ENCODE peak calls at places on chromosomes 11 and 22, in five cellular contexts. K is heart left ventricle; Y is CD4-positive, CD25-positive, alpha-beta regulatory T cell; J is A549; F is BJ. P is an unnamed sample.
A peak's percentile ranks its signal among the peaks of the same experiment; 100 is the strongest.

GRCh38 chr11:8168485-8169257 is at the start of gene RIC3:
- DNase-seq in Y (peak; percentile 46), F (no peak), K (no peak), J (peak; percentile 29), P (no peak)

GRCh38 chr11:3095712-3096361 is 38.6 kb upstream of the CARS1 start:
- DNase-seq in Y (no peak), K (no peak), J (no peak), F (peak; percentile 69), P (peak; percentile 60)

GRCh38 chr11:27646051-27646818 is 54.0 kb downstream of the BDNF start:
- DNase-seq in K (no peak), Y (no peak), J (no peak), F (no peak), P (no peak)

GRCh38 chr11:7321708-7322448 is 70.2 kb downstream of the SYT9 start:
- DNase-seq in K (no peak), J (no peak), Y (no peak), F (no peak), P (no peak)

GRCh38 chr22:35357883-35358621 is 22.8 kb upstream of the HMOX1 start:
- DNase-seq in F (no peak), K (no peak), J (peak; percentile 52), Y (no peak), P (peak; percentile 98)

GRCh38 chr11:121615506-121615905 is 162.7 kb upstream of the SORL1-AS1 start:
- DNase-seq in K (no peak), F (no peak), Y (no peak), J (no peak), P (peak; percentile 48)

GRCh38 chr11:62566247-62566646 is 7.4 kb downstream of the EEF1G start:
- DNase-seq in F (no peak), J (no peak), Y (no peak), K (no peak), P (no peak)

GRCh38 chr11:61782841-61783240 is 9.6 kb downstream of the TMEM258 start:
- DNase-seq in K (peak; percentile 29), J (no peak), Y (no peak), F (no peak), P (no peak)

GRCh38 chr22:45314054-45314721 is 4.5 kb downstream of the FAM118A start:
- DNase-seq in K (no peak), F (no peak), Y (no peak), J (no peak), P (no peak)
- H3K4me3 ChIP-seq in K (no peak overlapping the region), F (no peak overlapping the region), Y (peak overlapping the region; percentile 52), J (no peak overlapping the region), P (no peak overlapping the region)

GRCh38 chr11:1747753-1748466 is 2.5 kb downstream of the IFITM10 start:
- DNase-seq in K (no peak), Y (no peak), F (no peak), J (no peak), P (no peak)
- H3K4me3 ChIP-seq in K (peak overlapping the region; percentile 30), Y (no peak overlapping the region), F (no peak overlapping the region), J (no peak overlapping the region), P (no peak overlapping the region)

DNA sequence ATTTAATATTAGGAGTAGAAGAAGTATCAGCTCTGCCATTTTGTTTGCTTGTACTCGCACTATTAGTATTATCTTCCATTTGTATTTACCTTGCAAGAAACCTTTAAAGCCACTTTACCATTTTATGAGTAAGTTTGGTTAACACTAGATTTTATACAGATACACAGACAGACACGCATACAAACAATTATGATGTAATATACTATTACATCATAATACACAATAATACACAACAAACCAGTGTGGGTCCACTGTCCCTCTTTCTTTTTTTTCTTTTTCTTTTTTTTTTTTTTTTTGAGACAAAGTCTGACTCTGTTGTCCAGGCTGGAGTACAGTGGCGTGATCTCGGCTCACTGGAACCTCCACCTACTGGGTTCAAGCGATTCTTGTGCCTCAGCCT is 170.3 kb upstream of the NARS2 start:
- DNase-seq in K (no peak), F (no peak), J (no peak), Y (no peak), P (no peak)
- H3K4me3 ChIP-seq in K (no peak overlapping the region), F (no peak overlapping the region), J (no peak overlapping the region), Y (no peak overlapping the region), P (no peak overlapping the region)

DNA sequence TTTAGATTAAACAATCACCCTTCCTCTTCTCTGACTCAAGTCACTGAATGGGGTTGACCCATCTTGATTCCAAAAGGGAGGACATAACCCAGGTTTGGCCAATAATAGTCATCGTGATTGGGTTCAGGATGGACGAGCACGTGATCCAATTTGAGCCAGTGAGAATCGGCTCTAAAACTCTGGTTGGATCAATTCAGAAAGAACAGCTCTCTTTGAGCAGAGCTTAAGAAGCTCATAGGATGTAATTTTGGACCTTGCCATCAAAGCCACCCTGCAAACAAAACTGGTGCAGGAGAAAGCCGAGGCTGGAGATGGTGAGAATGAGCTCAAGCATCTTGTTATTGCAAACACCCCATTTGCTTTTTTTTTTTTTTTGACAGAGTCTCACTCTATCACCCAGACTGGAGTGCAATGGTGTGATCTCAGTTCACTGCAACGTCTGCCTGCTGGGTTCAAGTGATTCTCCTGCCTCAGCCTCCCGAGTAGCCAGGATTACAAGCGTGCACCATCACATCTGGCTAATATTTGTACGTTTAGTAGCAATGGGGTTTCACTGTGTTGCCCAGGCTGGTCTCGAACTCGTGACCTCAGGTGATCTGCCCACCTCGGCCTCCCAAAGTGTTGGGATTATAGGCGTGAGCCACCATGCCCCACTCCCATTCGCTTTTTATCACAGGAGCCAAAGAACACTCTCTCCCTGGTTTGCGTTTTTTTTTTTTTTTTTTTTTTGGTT is 13.9 kb upstream of the MIAT start:
- DNase-seq in K (no peak), F (no peak), J (no peak), Y (no peak), P (no peak)
- H3K4me3 ChIP-seq in K (no peak overlapping the region), F (no peak overlapping the region), J (no peak overlapping the region), Y (peak overlapping the region; percentile 61), P (no peak overlapping the region)

GRCh38 chr22:32380991-32381390 is 23.3 kb downstream of the RFPL3 start:
- DNase-seq in K (no peak), F (no peak), J (no peak), Y (no peak), P (no peak)

GRCh38 chr22:32378703-32379272 is 21.1 kb downstream of the RFPL3 start:
- DNase-seq in K (no peak), J (peak; percentile 56), Y (no peak), F (no peak), P (peak; percentile 15)

GRCh38 chr22:32376681-32377080 is 19.0 kb downstream of the RFPL3 start:
- DNase-seq in F (no peak), Y (no peak), K (no peak), J (no peak), P (peak; percentile 32)

DNA sequence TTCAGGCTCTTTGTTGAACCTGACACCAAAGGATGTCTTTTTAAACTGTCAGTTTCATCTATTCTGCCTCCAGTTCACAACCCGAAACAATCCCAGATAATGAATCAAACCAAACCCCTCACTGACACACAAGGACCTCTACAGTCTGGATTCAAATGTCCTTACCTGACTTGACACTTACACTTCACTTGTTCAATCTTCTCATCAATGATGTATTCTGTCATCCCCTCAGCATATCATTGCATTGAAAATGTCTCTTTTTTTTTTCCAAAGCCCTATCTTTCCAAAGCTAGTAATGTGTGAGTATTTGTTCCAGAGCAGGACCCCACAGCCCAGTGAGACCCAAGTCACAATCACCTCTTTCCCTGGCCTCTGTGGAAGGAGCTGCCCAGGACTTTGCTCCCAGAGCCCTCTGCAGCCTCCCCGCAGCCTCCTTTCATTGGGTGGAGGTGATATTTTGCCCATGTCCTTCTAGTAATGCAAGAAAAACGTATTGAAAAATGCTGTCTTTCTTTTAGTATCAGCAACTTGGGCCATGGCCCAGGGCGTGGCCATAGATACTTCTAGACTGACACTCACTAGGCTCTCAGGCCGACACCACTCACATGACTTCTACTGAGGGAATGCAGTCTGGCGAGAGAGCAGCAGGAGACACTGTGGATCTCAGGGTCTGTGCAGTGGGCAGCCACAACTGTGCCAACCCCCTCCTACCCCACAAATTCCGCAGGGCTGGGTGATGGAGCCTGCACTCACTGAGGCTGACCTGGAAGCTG is 18.2 kb downstream of the RFPL3 start:
- DNase-seq in F (no peak), K (no peak), J (no peak), Y (no peak), P (peak; percentile 28)
- H3K4me3 ChIP-seq in F (no peak overlapping the region), K (no peak overlapping the region), J (no peak overlapping the region), Y (no peak overlapping the region), P (no peak overlapping the region)

GRCh38 chr11:111913031-111913861 is 712 bp downstream of the HSPB2 start:
- DNase-seq in Y (no peak), J (no peak), F (no peak), K (peak; percentile 67), P (no peak)
- H3K4me3 ChIP-seq in Y (no peak overlapping the region), J (no peak overlapping the region), F (peak overlapping the region; percentile 46), K (peak overlapping the region; percentile 48), P (no peak overlapping the region)

GRCh38 chr11:57233702-57234101 is 3.3 kb downstream of the APLNR start:
- DNase-seq in F (no peak), K (no peak), J (no peak), Y (no peak), P (no peak)
- H3K4me3 ChIP-seq in F (no peak overlapping the region), K (no peak overlapping the region), J (no peak overlapping the region), Y (no peak overlapping the region), P (no peak overlapping the region)

DNA sequence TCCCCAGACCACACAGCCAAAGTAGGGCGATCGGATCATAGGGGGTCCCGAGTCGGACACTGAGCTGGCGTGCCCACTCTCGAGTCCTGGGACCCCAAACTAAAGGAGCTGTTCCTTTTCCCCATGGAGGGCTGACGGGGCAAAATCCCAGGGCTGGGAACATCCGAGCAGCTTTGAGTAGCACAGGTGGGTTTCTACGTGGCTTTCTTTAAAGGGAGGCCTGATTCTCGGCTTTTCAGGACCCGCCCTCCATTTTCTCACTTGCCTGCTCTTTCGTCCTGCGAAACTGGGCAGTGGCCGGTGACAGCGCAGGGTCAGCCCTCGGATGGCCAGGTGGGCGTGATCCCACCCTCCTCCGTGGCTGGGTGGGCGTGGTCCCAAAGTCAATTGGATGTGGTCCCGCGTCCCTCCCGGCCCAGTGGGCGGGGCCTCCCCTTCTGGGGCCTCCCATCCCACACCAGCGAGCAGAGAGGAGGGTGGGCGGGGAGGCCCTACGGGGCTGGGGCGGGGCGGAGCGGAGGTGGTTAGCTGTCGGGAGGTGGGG is 17.5 kb upstream of the TXNRD2 start:
- DNase-seq in F (no peak), J (no peak), K (peak; percentile 85), Y (no peak), P (peak; percentile 73)
- H3K4me3 ChIP-seq in F (no peak overlapping the region), J (no peak overlapping the region), K (no peak overlapping the region), Y (no peak overlapping the region), P (no peak overlapping the region)